ENCODE peak calls at places on chromosomes 16 and 17, in nine cellular contexts. One of them, this sample, is unnamed.

GRCh38 chr17:62911106-62911505 is 54.9 kb upstream of the TANC2 start:
- DNase-seq in NCI-H1436: no peak
- DNase-seq in NCI-H460: no peak
- DNase-seq in adrenal gland: no peak
- DNase-seq in fibroblast of the aortic adventitia: peak
- DNase-seq in stimulated activated CD4-positive, alpha-beta T cell treated with anti-CD3 and anti-CD28 coated beads, Interleukin-1b, Interleukin-23, amount 100 ng/mL, for 4 hours: no peak
- DNase-seq in H9: no peak
- DNase-seq in fibroblast of mammary gland: no peak
- DNase-seq in fibroblast of the conjunctiva: no peak
- DNase-seq in this sample: no peak

GRCh38 chr16:72284042-72284789 is 112.3 kb upstream of the PMFBP1 start:
- DNase-seq in NCI-H1436: no peak
- DNase-seq in NCI-H460: no peak
- DNase-seq in adrenal gland: no peak
- DNase-seq in fibroblast of the aortic adventitia: no peak
- DNase-seq in stimulated activated CD4-positive, alpha-beta T cell treated with anti-CD3 and anti-CD28 coated beads, Interleukin-1b, Interleukin-23, amount 100 ng/mL, for 4 hours: no peak
- DNase-seq in H9: no peak
- DNase-seq in fibroblast of mammary gland: no peak
- DNase-seq in fibroblast of the conjunctiva: no peak
- DNase-seq in this sample: peak

GRCh38 chr17:63082273-63082861 is 116.3 kb downstream of the TANC2 start:
- DNase-seq in NCI-H1436: peak
- DNase-seq in NCI-H460: peak
- DNase-seq in adrenal gland: no peak
- DNase-seq in fibroblast of the aortic adventitia: peak
- DNase-seq in stimulated activated CD4-positive, alpha-beta T cell treated with anti-CD3 and anti-CD28 coated beads, Interleukin-1b, Interleukin-23, amount 100 ng/mL, for 4 hours: no peak
- DNase-seq in H9: no peak
- DNase-seq in fibroblast of mammary gland: peak
- DNase-seq in fibroblast of the conjunctiva: peak
- DNase-seq in this sample: peak

GRCh38 chr17:82664701-82665182 is 16.5 kb upstream of the WDR45B start:
- DNase-seq in NCI-H1436: peak
- DNase-seq in NCI-H460: no peak
- DNase-seq in adrenal gland: no peak
- DNase-seq in fibroblast of the aortic adventitia: no peak
- DNase-seq in stimulated activated CD4-positive, alpha-beta T cell treated with anti-CD3 and anti-CD28 coated beads, Interleukin-1b, Interleukin-23, amount 100 ng/mL, for 4 hours: no peak
- DNase-seq in H9: no peak
- DNase-seq in fibroblast of mammary gland: no peak
- DNase-seq in fibroblast of the conjunctiva: no peak
- DNase-seq in this sample: no peak

GRCh38 chr16:88938119-88938932 is 38.7 kb downstream of the CBFA2T3 start:
- DNase-seq in NCI-H1436: no peak
- DNase-seq in NCI-H460: no peak
- DNase-seq in adrenal gland: no peak
- DNase-seq in fibroblast of the aortic adventitia: no peak
- DNase-seq in stimulated activated CD4-positive, alpha-beta T cell treated with anti-CD3 and anti-CD28 coated beads, Interleukin-1b, Interleukin-23, amount 100 ng/mL, for 4 hours: no peak
- DNase-seq in H9: no peak
- DNase-seq in fibroblast of mammary gland: no peak
- DNase-seq in fibroblast of the conjunctiva: no peak
- DNase-seq in this sample: no peak

GRCh38 chr17:31744541-31744951 is 114.5 kb downstream of the COPRS start:
- DNase-seq in NCI-H1436: no peak
- DNase-seq in NCI-H460: no peak
- DNase-seq in adrenal gland: no peak
- DNase-seq in fibroblast of the aortic adventitia: peak
- DNase-seq in stimulated activated CD4-positive, alpha-beta T cell treated with anti-CD3 and anti-CD28 coated beads, Interleukin-1b, Interleukin-23, amount 100 ng/mL, for 4 hours: no peak
- DNase-seq in H9: no peak
- DNase-seq in fibroblast of mammary gland: no peak
- DNase-seq in fibroblast of the conjunctiva: no peak
- DNase-seq in this sample: no peak

GRCh38 chr16:1770328-1771071 is 843 bp downstream of the NME3 start:
- DNase-seq in NCI-H1436: no peak
- DNase-seq in NCI-H460: peak
- DNase-seq in adrenal gland: peak
- DNase-seq in fibroblast of the aortic adventitia: peak
- DNase-seq in stimulated activated CD4-positive, alpha-beta T cell treated with anti-CD3 and anti-CD28 coated beads, Interleukin-1b, Interleukin-23, amount 100 ng/mL, for 4 hours: peak
- DNase-seq in H9: peak
- DNase-seq in fibroblast of mammary gland: peak
- DNase-seq in fibroblast of the conjunctiva: peak
- DNase-seq in this sample: peak

GRCh38 chr16:78122774-78123315 is 23.4 kb downstream of the WWOX start:
- DNase-seq in NCI-H1436: peak
- DNase-seq in NCI-H460: peak
- DNase-seq in adrenal gland: no peak
- DNase-seq in fibroblast of the aortic adventitia: peak
- DNase-seq in stimulated activated CD4-positive, alpha-beta T cell treated with anti-CD3 and anti-CD28 coated beads, Interleukin-1b, Interleukin-23, amount 100 ng/mL, for 4 hours: no peak
- DNase-seq in H9: no peak
- DNase-seq in fibroblast of mammary gland: peak
- DNase-seq in fibroblast of the conjunctiva: peak
- DNase-seq in this sample: peak

GRCh38 chr16:4345439-4346204 is 5.5 kb downstream of the PAM16 start:
- DNase-seq in NCI-H1436: no peak
- DNase-seq in NCI-H460: no peak
- DNase-seq in adrenal gland: peak
- DNase-seq in fibroblast of the aortic adventitia: no peak
- DNase-seq in stimulated activated CD4-positive, alpha-beta T cell treated with anti-CD3 and anti-CD28 coated beads, Interleukin-1b, Interleukin-23, amount 100 ng/mL, for 4 hours: no peak
- DNase-seq in H9: no peak
- DNase-seq in fibroblast of mammary gland: no peak
- DNase-seq in fibroblast of the conjunctiva: no peak
- DNase-seq in this sample: peak

GRCh38 chr17:73595068-73595865 is 49.0 kb downstream of the SDK2 start:
- DNase-seq in NCI-H1436: peak
- DNase-seq in NCI-H460: no peak
- DNase-seq in adrenal gland: no peak
- DNase-seq in fibroblast of the aortic adventitia: no peak
- DNase-seq in stimulated activated CD4-positive, alpha-beta T cell treated with anti-CD3 and anti-CD28 coated beads, Interleukin-1b, Interleukin-23, amount 100 ng/mL, for 4 hours: no peak
- DNase-seq in H9: peak
- DNase-seq in fibroblast of mammary gland: peak
- DNase-seq in fibroblast of the conjunctiva: no peak
- DNase-seq in this sample: no peak